ENCODE peak calls at places on chromosome 15, in four cellular contexts. One of them, this sample, is unnamed.

GRCh38 chr15:55290361-55291057 is 896 bp upstream of the RAB27A start:
- DNase-seq in transverse colon: peak; percentile 88
- DNase-seq in GM06990: peak; percentile 82
- DNase-seq in Caco-2: peak; percentile 84
- DNase-seq in this sample: peak; percentile 83

GRCh38 chr15:69417581-69417980 is 3.4 kb downstream of the KIF23 start:
- DNase-seq in transverse colon: no peak
- DNase-seq in Caco-2: no peak
- DNase-seq in GM06990: no peak
- DNase-seq in this sample: no peak

GRCh38 chr15:32709295-32710033 is 8.3 kb upstream of the GREM1 start:
- DNase-seq in Caco-2: peak; percentile 16
- DNase-seq in GM06990: no peak
- DNase-seq in transverse colon: no peak
- DNase-seq in this sample: no peak

GRCh38 chr15:66923438-66923881 is 141.9 kb upstream of the SMAD3 start:
- DNase-seq in transverse colon: peak; percentile 43
- DNase-seq in GM06990: no peak
- DNase-seq in Caco-2: peak; percentile 58
- DNase-seq in this sample: no peak

GRCh38 chr15:78641876-78642275 is 866 bp upstream of the CHRNB4 start:
- DNase-seq in GM06990: no peak
- DNase-seq in transverse colon: no peak
- DNase-seq in Caco-2: no peak
- DNase-seq in this sample: no peak

GRCh38 chr15:29676961-29677402 is 145.3 kb downstream of the TJP1 start:
- DNase-seq in Caco-2: no peak
- DNase-seq in GM06990: no peak
- DNase-seq in transverse colon: no peak
- DNase-seq in this sample: no peak

GRCh38 chr15:60762167-60762566 is 283.2 kb upstream of the ICE2 start:
- DNase-seq in Caco-2: no peak
- DNase-seq in GM06990: no peak
- DNase-seq in transverse colon: no peak
- DNase-seq in this sample: no peak

GRCh38 chr15:66798426-66799061 is 96.5 kb downstream of the SMAD6 start:
- DNase-seq in transverse colon: no peak
- DNase-seq in Caco-2: no peak
- DNase-seq in GM06990: no peak
- DNase-seq in this sample: no peak

GRCh38 chr15:78621810-78622402 is 1.1 kb upstream of the CHRNA3 start:
- DNase-seq in transverse colon: no peak
- DNase-seq in Caco-2: no peak
- DNase-seq in GM06990: no peak
- DNase-seq in this sample: no peak

GRCh38 chr15:58467121-58467721 is 35.4 kb downstream of the LIPC start:
- DNase-seq in transverse colon: no peak
- DNase-seq in GM06990: no peak
- DNase-seq in Caco-2: peak; percentile 56
- DNase-seq in this sample: no peak

GRCh38 chr15:81174125-81174524 is 22.6 kb upstream of the IL16 start:
- DNase-seq in transverse colon: no peak
- DNase-seq in GM06990: no peak
- DNase-seq in Caco-2: no peak
- DNase-seq in this sample: no peak

GRCh38 chr15:22961661-22962221 is 18.4 kb downstream of the CYFIP1 start:
- DNase-seq in transverse colon: no peak
- DNase-seq in GM06990: no peak
- DNase-seq in Caco-2: no peak
- DNase-seq in this sample: no peak

GRCh38 chr15:99998661-99999101 is 265.4 kb upstream of the LYSMD4 start:
- DNase-seq in transverse colon: no peak
- DNase-seq in Caco-2: no peak
- DNase-seq in GM06990: no peak
- DNase-seq in this sample: no peak

GRCh38 chr15:72339777-72340177 is 19.8 kb upstream of the CELF6 start:
- DNase-seq in GM06990: no peak
- DNase-seq in transverse colon: no peak
- DNase-seq in Caco-2: no peak
- DNase-seq in this sample: no peak

GRCh38 chr15:88525418-88525817 is 21.1 kb downstream of the DET1 start:
- DNase-seq in transverse colon: no peak
- DNase-seq in GM06990: no peak
- DNase-seq in Caco-2: no peak
- DNase-seq in this sample: no peak

GRCh38 chr15:70267306-70267705 is 169.6 kb upstream of the TLE3 start:
- DNase-seq in GM06990: no peak
- DNase-seq in Caco-2: no peak
- DNase-seq in transverse colon: no peak
- DNase-seq in this sample: no peak

GRCh38 chr15:62163847-62164499 is 1.1 kb downstream of the C2CD4B start:
- DNase-seq in Caco-2: peak; percentile 10
- DNase-seq in transverse colon: peak; percentile 14
- DNase-seq in GM06990: peak; percentile 0
- DNase-seq in this sample: no peak

GRCh38 chr15:71484080-71484479 is 326.3 kb upstream of the NR2E3 start:
- DNase-seq in GM06990: no peak
- DNase-seq in Caco-2: no peak
- DNase-seq in transverse colon: no peak
- DNase-seq in this sample: no peak

GRCh38 chr15:32928876-32929275 is 211.1 kb downstream of the GREM1 start:
- DNase-seq in GM06990: no peak
- DNase-seq in transverse colon: no peak
- DNase-seq in Caco-2: no peak
- DNase-seq in this sample: no peak

GRCh38 chr15:50249704-50250103 is 15.8 kb downstream of the HDC start:
- DNase-seq in transverse colon: no peak
- DNase-seq in Caco-2: no peak
- DNase-seq in GM06990: no peak
- DNase-seq in this sample: no peak

GRCh38 chr15:98548172-98548971 is 100.0 kb upstream of the IGF1R start:
- DNase-seq in transverse colon: peak; percentile 56
- DNase-seq in GM06990: no peak
- DNase-seq in Caco-2: peak; percentile 40
- DNase-seq in this sample: peak; percentile 23

GRCh38 chr15:63586790-63587189 is 10.4 kb upstream of the FBXL22 start:
- DNase-seq in Caco-2: no peak
- DNase-seq in GM06990: no peak
- DNase-seq in transverse colon: no peak
- DNase-seq in this sample: no peak
- H3K36me3 ChIP-seq in Caco-2: peaks cover 1% of the 10 kb centered on the region
- H3K36me3 ChIP-seq in GM06990: peaks cover 22% of the 10 kb centered on the region
- H3K36me3 ChIP-seq in transverse colon: no peaks in the 10 kb centered on the region
- H3K36me3 ChIP-seq in this sample: peaks cover 89% of the 10 kb centered on the region

GRCh38 chr15:90082140-90082713 is 20.0 kb downstream of the IDH2 start:
- DNase-seq in Caco-2: no peak
- DNase-seq in transverse colon: no peak
- DNase-seq in GM06990: no peak
- DNase-seq in this sample: no peak

GRCh38 chr15:90076716-90077115 is 25.6 kb downstream of the IDH2 start:
- DNase-seq in Caco-2: no peak
- DNase-seq in transverse colon: no peak
- DNase-seq in GM06990: no peak
- DNase-seq in this sample: no peak

GRCh38 chr15:90078965-90079364 is 23.3 kb downstream of the IDH2 start:
- DNase-seq in GM06990: no peak
- DNase-seq in transverse colon: no peak
- DNase-seq in Caco-2: no peak
- DNase-seq in this sample: no peak

GRCh38 chr15:90080818-90081382 is 21.4 kb downstream of the IDH2 start:
- DNase-seq in Caco-2: no peak
- DNase-seq in GM06990: no peak
- DNase-seq in transverse colon: no peak
- DNase-seq in this sample: no peak

GRCh38 chr15:90079619-90080559 is 22.4 kb downstream of the IDH2 start:
- DNase-seq in transverse colon: no peak
- DNase-seq in GM06990: no peak
- DNase-seq in Caco-2: no peak
- DNase-seq in this sample: no peak
- H3K36me3 ChIP-seq in transverse colon: peaks cover 2% of the 10 kb centered on the region
- H3K36me3 ChIP-seq in GM06990: peaks cover 47% of the 10 kb centered on the region
- H3K36me3 ChIP-seq in Caco-2: no peaks in the 10 kb centered on the region
- H3K36me3 ChIP-seq in this sample: peaks cover 37% of the 10 kb centered on the region

DNA sequence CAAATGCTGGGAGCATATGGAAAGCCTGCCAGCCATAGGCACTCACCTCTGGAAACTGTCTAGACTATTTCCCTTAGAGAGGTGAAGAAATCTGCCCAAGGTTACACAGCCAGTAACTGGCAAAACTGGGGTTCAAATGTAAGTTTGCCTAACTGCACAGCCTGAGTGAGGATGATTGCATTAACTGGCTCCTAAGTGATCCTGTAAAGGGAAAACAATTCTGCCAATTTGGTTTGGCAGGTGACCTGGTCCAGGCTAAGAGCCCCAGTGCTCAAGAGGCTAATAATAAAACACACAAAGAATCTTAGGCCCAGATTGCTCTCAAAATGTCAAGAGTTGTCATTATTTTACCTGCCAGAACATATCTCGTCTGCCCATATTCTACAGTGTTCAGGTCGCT is 43.9 kb upstream of the SPRED1 start:
- DNase-seq in transverse colon: no peak
- DNase-seq in Caco-2: no peak
- DNase-seq in GM06990: no peak
- DNase-seq in this sample: no peak
- H3K36me3 ChIP-seq in transverse colon: no peaks in the 10 kb centered on the region
- H3K36me3 ChIP-seq in Caco-2: no peaks in the 10 kb centered on the region
- H3K36me3 ChIP-seq in GM06990: no peaks in the 10 kb centered on the region
- H3K36me3 ChIP-seq in this sample: no peaks in the 10 kb centered on the region

GRCh38 chr15:93001156-93001555 is 87.9 kb downstream of the RGMA start:
- DNase-seq in Caco-2: no peak
- DNase-seq in transverse colon: no peak
- DNase-seq in GM06990: no peak
- DNase-seq in this sample: no peak

GRCh38 chr15:93007994-93008393 is 81.0 kb downstream of the RGMA start:
- DNase-seq in Caco-2: no peak
- DNase-seq in transverse colon: no peak
- DNase-seq in GM06990: no peak
- DNase-seq in this sample: no peak

GRCh38 chr15:93001881-93002280 is 87.1 kb downstream of the RGMA start:
- DNase-seq in transverse colon: no peak
- DNase-seq in GM06990: no peak
- DNase-seq in Caco-2: no peak
- DNase-seq in this sample: no peak

DNA sequence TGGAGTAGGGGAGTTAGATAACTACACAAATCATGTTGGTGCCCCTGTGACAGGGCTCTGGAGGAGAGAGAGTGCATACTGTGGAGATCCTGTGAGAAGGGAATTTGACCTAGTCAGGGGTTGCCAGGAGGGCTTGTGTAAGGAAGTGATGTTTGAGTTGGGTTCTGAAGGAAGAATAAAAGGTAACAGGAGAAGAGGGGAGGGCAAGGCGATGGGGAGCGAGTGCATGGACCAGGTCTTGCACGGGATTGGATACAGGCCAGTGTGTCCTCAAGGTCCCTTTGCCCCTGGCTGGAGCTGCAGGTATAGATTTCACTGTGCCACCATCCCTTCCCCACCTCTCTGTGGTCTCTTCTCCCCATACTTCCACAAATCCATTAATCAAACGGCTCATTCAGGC is 83.9 kb downstream of the RGMA start:
- DNase-seq in Caco-2: no peak
- DNase-seq in GM06990: no peak
- DNase-seq in transverse colon: no peak
- DNase-seq in this sample: no peak
- H3K36me3 ChIP-seq in Caco-2: peaks cover 3% of the 10 kb centered on the region
- H3K36me3 ChIP-seq in GM06990: peaks cover 33% of the 10 kb centered on the region
- H3K36me3 ChIP-seq in transverse colon: no peaks in the 10 kb centered on the region
- H3K36me3 ChIP-seq in this sample: peaks cover 99% of the 10 kb centered on the region

DNA sequence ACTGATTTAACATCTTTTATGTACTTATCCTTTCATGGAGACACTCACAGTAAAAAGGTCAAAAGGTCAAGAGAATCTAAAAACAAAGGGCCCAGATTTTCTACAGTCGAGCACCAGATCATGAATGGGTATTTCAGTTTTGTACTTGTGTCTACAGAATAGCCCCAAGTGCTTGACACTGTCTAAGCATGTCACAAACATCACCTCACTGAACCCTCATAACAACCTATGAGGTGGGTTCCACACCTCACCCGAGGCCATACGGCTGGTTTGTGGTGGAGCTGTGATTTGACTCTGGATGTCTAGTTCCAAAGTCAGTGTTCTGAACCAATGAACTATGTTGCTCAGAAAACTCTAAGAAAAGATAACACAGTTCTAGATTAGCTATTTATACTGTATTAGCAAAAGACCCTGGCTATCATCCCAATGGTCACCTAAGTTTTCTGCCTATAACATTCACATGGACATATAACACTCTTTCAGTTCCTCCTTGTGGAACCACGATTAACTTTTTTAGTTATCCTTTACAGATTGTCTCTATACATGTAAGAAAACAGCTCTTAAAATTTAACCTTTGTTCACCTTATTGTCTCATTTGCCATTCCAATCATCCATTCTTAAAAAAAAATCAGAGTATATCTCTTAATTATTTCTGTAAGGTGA is 25.5 kb downstream of the TM6SF1 start:
- DNase-seq in GM06990: no peak
- DNase-seq in transverse colon: no peak
- DNase-seq in Caco-2: no peak
- DNase-seq in this sample: no peak
- H3K36me3 ChIP-seq in GM06990: no peaks in the 10 kb centered on the region
- H3K36me3 ChIP-seq in transverse colon: no peaks in the 10 kb centered on the region
- H3K36me3 ChIP-seq in Caco-2: no peaks in the 10 kb centered on the region
- H3K36me3 ChIP-seq in this sample: no peaks in the 10 kb centered on the region

DNA sequence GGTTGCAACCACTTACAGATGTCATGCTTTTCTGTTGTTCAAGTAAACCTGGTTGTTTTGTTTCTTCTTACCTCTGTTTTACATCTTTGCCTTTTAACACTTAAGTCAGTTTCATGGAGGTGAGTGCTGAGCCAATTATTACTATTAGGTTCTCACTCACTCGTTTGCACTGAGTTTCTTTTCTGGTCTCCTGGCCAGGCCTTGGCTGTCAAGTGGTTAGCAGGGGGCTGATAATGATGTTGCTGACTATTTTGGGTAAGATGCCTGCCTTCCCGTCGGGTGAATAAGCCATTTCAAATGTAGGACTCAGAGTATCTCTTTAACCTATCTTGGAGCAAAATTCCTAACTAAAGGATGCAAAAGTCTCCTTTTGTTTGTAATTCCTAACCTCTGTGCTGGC is 78.5 kb downstream of the KLHL25 start:
- DNase-seq in GM06990: no peak
- DNase-seq in Caco-2: no peak
- DNase-seq in transverse colon: no peak
- DNase-seq in this sample: no peak
- H3K36me3 ChIP-seq in GM06990: peaks cover 12% of the 10 kb centered on the region
- H3K36me3 ChIP-seq in Caco-2: peaks cover 2% of the 10 kb centered on the region
- H3K36me3 ChIP-seq in transverse colon: no peaks in the 10 kb centered on the region
- H3K36me3 ChIP-seq in this sample: peaks cover 91% of the 10 kb centered on the region